ENCODE peak calls at places on chromosomes 11 and 22, in six cellular contexts. One of them, this sample, is unnamed.
A peak's percentile ranks its signal among the peaks of the same experiment; 100 is the strongest.

GRCh38 chr11:65212226-65212801 is 30.6 kb downstream of the CAPN1 start:
- DNase-seq in foreskin keratinocyte: no peak
- DNase-seq in uterus: no peak
- DNase-seq in Peyer's patch: no peak
- DNase-seq in CD4-positive, alpha-beta T cell: no peak
- DNase-seq in stomach: no peak
- DNase-seq in this sample: no peak

GRCh38 chr22:33519140-33519973 is 400.9 kb downstream of the LARGE1 start:
- DNase-seq in stomach: no peak
- DNase-seq in foreskin keratinocyte: peak; percentile 4
- DNase-seq in CD4-positive, alpha-beta T cell: no peak
- DNase-seq in Peyer's patch: no peak
- DNase-seq in uterus: peak; percentile 65
- DNase-seq in this sample: peak; percentile 9

GRCh38 chr11:66039765-66040164 is 9.2 kb downstream of the GAL3ST3 start:
- DNase-seq in foreskin keratinocyte: no peak
- DNase-seq in CD4-positive, alpha-beta T cell: no peak
- DNase-seq in stomach: no peak
- DNase-seq in Peyer's patch: no peak
- DNase-seq in uterus: no peak
- DNase-seq in this sample: no peak

GRCh38 chr11:88231894-88232482 is 56.7 kb upstream of the RAB38 start:
- DNase-seq in foreskin keratinocyte: no peak
- DNase-seq in CD4-positive, alpha-beta T cell: no peak
- DNase-seq in uterus: no peak
- DNase-seq in Peyer's patch: no peak
- DNase-seq in stomach: no peak
- DNase-seq in this sample: peak; percentile 35

GRCh38 chr11:133929401-133930052 is 27.2 kb downstream of the IGSF9B start:
- DNase-seq in CD4-positive, alpha-beta T cell: no peak
- DNase-seq in uterus: no peak
- DNase-seq in stomach: no peak
- DNase-seq in foreskin keratinocyte: no peak
- DNase-seq in Peyer's patch: no peak
- DNase-seq in this sample: no peak

GRCh38 chr11:95089620-95090542 is at the start of gene ENDOD1:
- DNase-seq in CD4-positive, alpha-beta T cell: peak; percentile 76
- DNase-seq in uterus: peak; percentile 73
- DNase-seq in foreskin keratinocyte: no peak
- DNase-seq in stomach: peak; percentile 85
- DNase-seq in Peyer's patch: peak; percentile 93
- DNase-seq in this sample: peak; percentile 68

GRCh38 chr11:132311703-132312102 is 941.3 kb downstream of the NTM start:
- DNase-seq in CD4-positive, alpha-beta T cell: no peak
- DNase-seq in Peyer's patch: no peak
- DNase-seq in uterus: no peak
- DNase-seq in stomach: no peak
- DNase-seq in foreskin keratinocyte: no peak
- DNase-seq in this sample: no peak

GRCh38 chr22:45781459-45781858 is 109.8 kb downstream of the ATXN10 start:
- DNase-seq in uterus: no peak
- DNase-seq in Peyer's patch: no peak
- DNase-seq in foreskin keratinocyte: no peak
- DNase-seq in stomach: no peak
- DNase-seq in CD4-positive, alpha-beta T cell: no peak
- DNase-seq in this sample: no peak

GRCh38 chr11:95082576-95083001 is 7.1 kb upstream of the ENDOD1 start:
- DNase-seq in uterus: no peak
- DNase-seq in Peyer's patch: no peak
- DNase-seq in foreskin keratinocyte: no peak
- DNase-seq in CD4-positive, alpha-beta T cell: no peak
- DNase-seq in stomach: no peak
- DNase-seq in this sample: no peak

GRCh38 chr22:21766933-21767462 is 31.4 kb upstream of the YPEL1 start:
- DNase-seq in stomach: peak; percentile 29
- DNase-seq in CD4-positive, alpha-beta T cell: peak; percentile 9
- DNase-seq in Peyer's patch: no peak
- DNase-seq in foreskin keratinocyte: no peak
- DNase-seq in uterus: no peak
- DNase-seq in this sample: no peak

GRCh38 chr11:119316729-119317591 is at the start of gene MCAM:
- DNase-seq in CD4-positive, alpha-beta T cell: no peak
- DNase-seq in uterus: peak; percentile 64
- DNase-seq in foreskin keratinocyte: no peak
- DNase-seq in Peyer's patch: no peak
- DNase-seq in stomach: no peak
- DNase-seq in this sample: no peak

GRCh38 chr11:77819921-77820564 is 479 bp downstream of the RSF1 start:
- DNase-seq in Peyer's patch: peak; percentile 63
- DNase-seq in stomach: peak; percentile 31
- DNase-seq in uterus: peak; percentile 51
- DNase-seq in foreskin keratinocyte: no peak
- DNase-seq in CD4-positive, alpha-beta T cell: peak; percentile 31
- DNase-seq in this sample: peak; percentile 70

GRCh38 chr22:35376728-35377472 is 4.0 kb upstream of the HMOX1 start:
- DNase-seq in uterus: peak; percentile 98
- DNase-seq in stomach: peak; percentile 91
- DNase-seq in Peyer's patch: peak; percentile 86
- DNase-seq in CD4-positive, alpha-beta T cell: peak; percentile 9
- DNase-seq in foreskin keratinocyte: peak; percentile 82
- DNase-seq in this sample: peak; percentile 98

GRCh38 chr11:46346886-46347636 is at the start of gene DGKZ:
- DNase-seq in stomach: peak; percentile 92
- DNase-seq in foreskin keratinocyte: no peak
- DNase-seq in Peyer's patch: peak; percentile 94
- DNase-seq in CD4-positive, alpha-beta T cell: peak; percentile 80
- DNase-seq in uterus: peak; percentile 75
- DNase-seq in this sample: peak; percentile 97

GRCh38 chr11:61996933-61997332 is 29.5 kb upstream of the FTH1 start:
- DNase-seq in foreskin keratinocyte: no peak
- DNase-seq in Peyer's patch: no peak
- DNase-seq in uterus: no peak
- DNase-seq in CD4-positive, alpha-beta T cell: no peak
- DNase-seq in stomach: no peak
- DNase-seq in this sample: no peak

GRCh38 chr11:87057749-87058148 is 20.0 kb downstream of the TMEM135 start:
- DNase-seq in uterus: no peak
- DNase-seq in Peyer's patch: no peak
- DNase-seq in CD4-positive, alpha-beta T cell: no peak
- DNase-seq in foreskin keratinocyte: no peak
- DNase-seq in stomach: no peak
- DNase-seq in this sample: no peak

GRCh38 chr11:16986434-16987204 is 27.6 kb downstream of the PLEKHA7 start:
- DNase-seq in uterus: peak; percentile 25
- DNase-seq in foreskin keratinocyte: no peak
- DNase-seq in CD4-positive, alpha-beta T cell: peak; percentile 21
- DNase-seq in Peyer's patch: peak; percentile 88
- DNase-seq in stomach: peak; percentile 95
- DNase-seq in this sample: peak; percentile 88

GRCh38 chr11:6475936-6476335 is 2.2 kb upstream of the TRIM3 start:
- DNase-seq in CD4-positive, alpha-beta T cell: no peak
- DNase-seq in stomach: peak; percentile 72
- DNase-seq in Peyer's patch: no peak
- DNase-seq in uterus: no peak
- DNase-seq in foreskin keratinocyte: no peak
- DNase-seq in this sample: no peak

GRCh38 chr11:77126861-77127673 is 979 bp upstream of the MYO7A start:
- DNase-seq in foreskin keratinocyte: no peak
- DNase-seq in Peyer's patch: peak; percentile 83
- DNase-seq in stomach: peak; percentile 60
- DNase-seq in CD4-positive, alpha-beta T cell: peak; percentile 20
- DNase-seq in uterus: peak; percentile 33
- DNase-seq in this sample: peak; percentile 59

GRCh38 chr22:20998411-20999336 is 3.2 kb downstream of the THAP7 start:
- DNase-seq in CD4-positive, alpha-beta T cell: no peak
- DNase-seq in uterus: no peak
- DNase-seq in Peyer's patch: no peak
- DNase-seq in foreskin keratinocyte: no peak
- DNase-seq in stomach: no peak
- DNase-seq in this sample: no peak

DNA sequence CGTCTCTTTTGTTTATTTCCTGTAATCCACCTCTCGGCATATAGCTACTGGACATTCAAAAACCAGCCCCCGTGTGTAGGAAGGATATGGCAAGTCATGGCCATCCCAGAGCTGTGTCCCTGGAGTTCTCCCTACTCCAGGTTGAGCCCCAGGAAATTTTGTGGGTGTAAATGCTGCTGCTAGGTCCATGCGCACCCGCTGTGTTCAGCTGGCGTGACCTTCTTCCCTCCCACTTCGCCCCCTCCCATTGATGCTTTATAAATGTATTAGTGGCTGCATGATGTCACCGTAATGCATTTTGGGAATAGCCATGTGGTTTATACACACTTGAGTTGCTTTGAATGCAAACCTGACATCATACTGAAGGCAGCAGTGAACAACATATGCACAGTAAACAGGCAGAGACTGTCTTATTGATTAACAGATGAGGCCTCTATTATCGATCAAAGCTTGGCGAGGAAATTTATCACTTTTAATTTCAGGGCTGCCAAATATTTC is 113.7 kb upstream of the NNMT start:
- DNase-seq in Peyer's patch: no peak
- DNase-seq in foreskin keratinocyte: no peak
- DNase-seq in stomach: no peak
- DNase-seq in CD4-positive, alpha-beta T cell: no peak
- DNase-seq in uterus: peak; percentile 52
- DNase-seq in this sample: no peak
- H3K27ac ChIP-seq in Peyer's patch: peak overlapping the region; percentile 92
- H3K27ac ChIP-seq in foreskin keratinocyte: no peak overlapping the region
- H3K27ac ChIP-seq in stomach: peak overlapping the region; percentile 95
- H3K27ac ChIP-seq in CD4-positive, alpha-beta T cell: peak overlapping the region; percentile 39
- H3K27ac ChIP-seq in uterus: peak overlapping the region; percentile 100
- H3K27ac ChIP-seq in this sample: no peak overlapping the region

GRCh38 chr11:33869511-33870422 is 22.1 kb downstream of the LMO2 start:
- DNase-seq in CD4-positive, alpha-beta T cell: no peak
- DNase-seq in foreskin keratinocyte: peak; percentile 9
- DNase-seq in stomach: no peak
- DNase-seq in Peyer's patch: peak; percentile 59
- DNase-seq in uterus: no peak
- DNase-seq in this sample: peak; percentile 29

GRCh38 chr11:33875621-33876294 is 16.1 kb downstream of the LMO2 start:
- DNase-seq in uterus: no peak
- DNase-seq in CD4-positive, alpha-beta T cell: no peak
- DNase-seq in foreskin keratinocyte: no peak
- DNase-seq in stomach: no peak
- DNase-seq in Peyer's patch: no peak
- DNase-seq in this sample: no peak

GRCh38 chr11:33877029-33877428 is 14.8 kb downstream of the LMO2 start:
- DNase-seq in foreskin keratinocyte: no peak
- DNase-seq in Peyer's patch: no peak
- DNase-seq in stomach: no peak
- DNase-seq in CD4-positive, alpha-beta T cell: no peak
- DNase-seq in uterus: no peak
- DNase-seq in this sample: no peak

DNA sequence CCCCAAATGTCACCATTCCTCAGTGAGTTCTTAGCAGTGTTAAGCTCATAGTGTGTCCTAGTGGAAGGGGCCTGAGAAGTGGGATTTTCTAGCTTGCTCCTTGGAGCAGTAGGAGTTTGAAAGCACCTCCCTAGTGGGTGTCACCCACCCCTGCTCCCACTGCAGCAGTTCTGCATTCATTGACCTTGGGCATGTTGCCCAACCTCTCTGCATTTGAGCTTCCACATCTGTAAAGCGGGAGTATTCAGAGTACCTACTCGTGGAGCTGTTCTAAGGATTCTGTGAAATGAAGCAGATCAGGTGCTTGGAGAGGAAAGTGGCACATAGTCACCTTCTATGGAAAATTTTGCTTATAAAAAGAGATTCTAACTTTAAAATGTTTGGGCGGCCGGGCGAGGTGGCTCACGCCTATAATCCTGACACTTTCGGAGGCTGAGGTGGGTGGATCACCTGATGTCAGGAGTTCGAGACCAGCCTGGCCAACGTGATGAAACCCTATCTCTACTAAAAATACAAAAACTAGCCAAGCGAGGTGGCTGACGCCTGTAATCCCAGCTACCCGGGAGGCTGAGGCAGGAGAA is 16.9 kb downstream of the LMO2 start:
- DNase-seq in CD4-positive, alpha-beta T cell: no peak
- DNase-seq in uterus: no peak
- DNase-seq in stomach: no peak
- DNase-seq in Peyer's patch: no peak
- DNase-seq in foreskin keratinocyte: no peak
- DNase-seq in this sample: no peak
- H3K27me3 ChIP-seq in CD4-positive, alpha-beta T cell: peaks cover 71% of the 10 kb centered on the region
- H3K27me3 ChIP-seq in uterus: peaks cover 5% of the 10 kb centered on the region
- H3K27me3 ChIP-seq in stomach: peaks cover 11% of the 10 kb centered on the region
- H3K27me3 ChIP-seq in Peyer's patch: peaks cover 8% of the 10 kb centered on the region
- H3K27me3 ChIP-seq in foreskin keratinocyte: peaks cover 78% of the 10 kb centered on the region
- H3K27me3 ChIP-seq in this sample: peaks cover 61% of the 10 kb centered on the region

GRCh38 chr11:1747753-1748466 is 2.5 kb downstream of the IFITM10 start:
- DNase-seq in CD4-positive, alpha-beta T cell: no peak
- DNase-seq in uterus: no peak
- DNase-seq in stomach: no peak
- DNase-seq in Peyer's patch: peak; percentile 51
- DNase-seq in foreskin keratinocyte: no peak
- DNase-seq in this sample: no peak

GRCh38 chr11:1750481-1750839 is at the start of gene IFITM10:
- DNase-seq in stomach: peak; percentile 52
- DNase-seq in CD4-positive, alpha-beta T cell: no peak
- DNase-seq in uterus: no peak
- DNase-seq in Peyer's patch: no peak
- DNase-seq in foreskin keratinocyte: no peak
- DNase-seq in this sample: no peak

GRCh38 chr11:1749787-1750351 is 526 bp downstream of the IFITM10 start:
- DNase-seq in foreskin keratinocyte: no peak
- DNase-seq in stomach: no peak
- DNase-seq in Peyer's patch: no peak
- DNase-seq in CD4-positive, alpha-beta T cell: no peak
- DNase-seq in uterus: no peak
- DNase-seq in this sample: no peak

GRCh38 chr11:1748467-1749019 is 1.9 kb downstream of the IFITM10 start:
- DNase-seq in Peyer's patch: peak; percentile 52
- DNase-seq in uterus: no peak
- DNase-seq in foreskin keratinocyte: no peak
- DNase-seq in stomach: no peak
- DNase-seq in CD4-positive, alpha-beta T cell: no peak
- DNase-seq in this sample: no peak

GRCh38 chr11:1749020-1749758 is 1.2 kb downstream of the IFITM10 start:
- DNase-seq in Peyer's patch: no peak
- DNase-seq in uterus: no peak
- DNase-seq in foreskin keratinocyte: no peak
- DNase-seq in stomach: no peak
- DNase-seq in CD4-positive, alpha-beta T cell: no peak
- DNase-seq in this sample: no peak
- H3K27ac ChIP-seq in Peyer's patch: no peak overlapping the region
- H3K27ac ChIP-seq in uterus: no peak overlapping the region
- H3K27ac ChIP-seq in foreskin keratinocyte: no peak overlapping the region
- H3K27ac ChIP-seq in stomach: no peak overlapping the region
- H3K27ac ChIP-seq in CD4-positive, alpha-beta T cell: no peak overlapping the region
- H3K27ac ChIP-seq in this sample: no peak overlapping the region

DNA sequence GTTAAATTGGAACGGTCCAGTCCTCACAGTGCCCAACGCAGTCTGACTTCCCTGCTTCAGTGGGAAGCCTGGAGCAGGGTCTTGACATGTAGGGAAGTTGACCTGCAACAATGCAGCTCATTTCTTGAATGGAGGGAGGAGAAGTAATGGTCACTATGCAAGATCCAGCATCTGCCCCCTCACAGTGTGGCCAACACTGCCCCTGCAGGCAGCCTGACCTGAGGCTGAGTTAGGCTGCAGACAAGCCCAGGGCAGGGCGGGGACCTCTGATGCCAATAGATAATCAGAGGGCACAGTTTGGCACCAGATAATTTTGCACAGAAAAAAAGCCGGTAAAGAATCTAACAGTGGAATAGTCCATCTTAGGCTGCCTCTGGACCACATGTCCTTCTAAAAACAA is 182.3 kb downstream of the DSCAML1 start:
- DNase-seq in stomach: no peak
- DNase-seq in CD4-positive, alpha-beta T cell: no peak
- DNase-seq in uterus: no peak
- DNase-seq in foreskin keratinocyte: no peak
- DNase-seq in Peyer's patch: no peak
- DNase-seq in this sample: no peak
- H3K27me3 ChIP-seq in stomach: no peaks in the 10 kb centered on the region
- H3K27me3 ChIP-seq in CD4-positive, alpha-beta T cell: peaks cover 12% of the 10 kb centered on the region
- H3K27me3 ChIP-seq in uterus: no peaks in the 10 kb centered on the region
- H3K27me3 ChIP-seq in foreskin keratinocyte: peaks cover 24% of the 10 kb centered on the region
- H3K27me3 ChIP-seq in Peyer's patch: no peaks in the 10 kb centered on the region
- H3K27me3 ChIP-seq in this sample: peaks cover 96% of the 10 kb centered on the region

This sample was measured in PC-9.